ENCODE peak calls at places on chromosome 4, in four cellular contexts. K, C, Z and P are unnamed samples.

GRCh38 chr4:187235456-187236170 is 512.0 kb upstream of the FAT1 start:
- DNase-seq in C (no peak), K (no peak), Z (no peak), P (no peak)

GRCh38 chr4:108030332-108030731 is 40.6 kb downstream of the HADH start:
- DNase-seq in Z (peak), K (peak), C (peak), P (no peak)

GRCh38 chr4:90137545-90137944 is 10.4 kb downstream of the CCSER1 start:
- DNase-seq in K (no peak), C (no peak), Z (peak), P (no peak)

GRCh38 chr4:150982557-150983233 is 32.4 kb downstream of the LRBA start:
- DNase-seq in Z (no peak), C (no peak), K (no peak), P (no peak)

GRCh38 chr4:76250962-76251361 is 559 bp upstream of the FAM47E start:
- DNase-seq in K (no peak), Z (no peak), C (no peak), P (no peak)

GRCh38 chr4:14115106-14115505 is 487.6 kb upstream of the BOD1L1 start:
- DNase-seq in Z (no peak), C (peak), K (no peak), P (no peak)

GRCh38 chr4:127586922-127587571 is 45.7 kb upstream of the INTU start:
- DNase-seq in K (peak), Z (peak), C (peak), P (no peak)

GRCh38 chr4:159685406-159686092 is 582.7 kb downstream of the RAPGEF2 start:
- DNase-seq in K (no peak), Z (no peak), C (no peak), P (no peak)

GRCh38 chr4:108155373-108155772 is 13.4 kb downstream of the LEF1 start:
- DNase-seq in K (no peak), C (peak), Z (no peak), P (no peak)

GRCh38 chr4:181611033-181611711 is 632.0 kb upstream of the TENM3 start:
- DNase-seq in Z (no peak), K (no peak), C (no peak), P (no peak)

DNA sequence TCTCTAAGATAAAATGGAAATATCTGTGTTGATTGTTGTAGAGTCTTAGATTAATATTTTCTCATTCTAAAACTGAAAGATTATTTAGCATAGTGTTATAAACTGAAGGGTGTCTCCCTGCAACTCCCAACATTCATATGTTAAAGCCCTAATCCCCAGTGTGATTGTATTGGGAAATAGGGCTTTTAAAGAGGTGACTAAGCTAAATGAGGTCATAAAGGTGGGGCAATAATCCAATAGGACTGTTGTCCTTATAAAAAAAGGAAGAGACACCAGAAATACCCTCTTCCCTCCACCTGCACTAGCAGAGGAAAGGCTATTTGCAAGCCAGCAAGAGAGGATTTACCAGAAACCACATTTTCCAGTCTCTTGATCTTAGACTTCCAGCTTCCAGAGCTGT is 1626.4 kb downstream of the C4orf33 start:
- DNase-seq in K (no peak), C (no peak), Z (no peak), P (no peak)
- TF ChIP-seq TCF7 in K (no peak), C (no peak), Z (no peak), P (no peak)

GRCh38 chr4:5757954-5758353 is 47.0 kb downstream of the EVC start:
- DNase-seq in Z (no peak), C (no peak), K (no peak), P (no peak)

GRCh38 chr4:5759236-5760075 is 48.5 kb downstream of the EVC start:
- DNase-seq in C (no peak), K (no peak), Z (no peak), P (no peak)

GRCh38 chr4:5757536-5757935 is 46.5 kb downstream of the EVC start:
- DNase-seq in C (no peak), K (no peak), Z (no peak), P (no peak)

GRCh38 chr4:5760246-5760645 is 49.2 kb downstream of the EVC start:
- DNase-seq in K (no peak), C (no peak), Z (no peak), P (no peak)

GRCh38 chr4:5758741-5759140 is 47.7 kb downstream of the EVC start:
- DNase-seq in C (no peak), Z (no peak), K (no peak), P (peak)
- TF ChIP-seq TCF7 in C (no peak), Z (no peak), K (no peak), P (no peak)

GRCh38 chr4:165532976-165533375 is 154.2 kb downstream of the CPE start:
- DNase-seq in C (no peak), K (no peak), Z (no peak), P (no peak)
- TF ChIP-seq TCF7 in C (no peak), K (no peak), Z (no peak), P (no peak)

GRCh38 chr4:41452484-41453225 is 85.3 kb upstream of the LIMCH1 start:
- DNase-seq in C (no peak), K (no peak), Z (no peak), P (no peak)

GRCh38 chr4:41446391-41446790 is 91.6 kb upstream of the LIMCH1 start:
- DNase-seq in Z (no peak), K (no peak), C (no peak), P (no peak)

GRCh38 chr4:41443340-41444079 is 94.4 kb upstream of the LIMCH1 start:
- DNase-seq in Z (no peak), K (no peak), C (no peak), P (no peak)

GRCh38 chr4:41454393-41454792 is 83.6 kb upstream of the LIMCH1 start:
- DNase-seq in Z (no peak), C (no peak), K (no peak), P (no peak)

GRCh38 chr4:41448935-41449334 is 89.0 kb upstream of the LIMCH1 start:
- DNase-seq in Z (peak), K (no peak), C (no peak), P (no peak)
- TF ChIP-seq TCF7 in Z (no peak), K (no peak), C (no peak), P (no peak)

GRCh38 chr4:83269256-83269655 is 15.3 kb downstream of the COQ2 start:
- DNase-seq in C (no peak), Z (no peak), K (no peak), P (no peak)
- TF ChIP-seq TCF7 in C (no peak), Z (no peak), K (no peak), P (no peak)

DNA sequence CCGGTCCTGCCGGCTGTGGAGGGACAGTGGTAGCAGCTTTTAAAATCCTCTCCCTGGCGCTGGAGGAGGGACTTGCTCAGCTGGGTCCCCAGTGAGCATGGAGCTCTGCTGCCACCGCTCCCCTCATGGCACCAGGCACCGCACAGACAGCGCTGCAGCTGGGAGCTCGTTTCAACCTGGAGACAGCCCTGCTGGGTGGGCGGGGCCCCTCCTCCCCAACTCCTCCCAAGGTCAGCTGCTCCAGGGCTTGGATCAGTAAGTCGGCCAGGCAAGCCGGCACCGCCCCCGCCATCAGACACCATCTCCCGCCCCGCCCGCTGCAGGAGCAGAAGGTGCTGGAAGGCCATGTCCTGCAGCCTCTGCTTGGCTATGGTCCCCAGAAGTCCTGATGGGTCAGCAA is 16.4 kb downstream of the ZFYVE28 start:
- DNase-seq in Z (peak), K (peak), C (peak), P (no peak)
- TF ChIP-seq TCF7 in Z (no peak), K (no peak), C (no peak), P (no peak)

GRCh38 chr4:157287445-157287844 is 66.9 kb downstream of the GRIA2 start:
- DNase-seq in K (no peak), C (no peak), Z (no peak), P (no peak)

GRCh38 chr4:157294575-157294974 is 74.0 kb downstream of the GRIA2 start:
- DNase-seq in Z (no peak), K (no peak), C (no peak), P (no peak)

GRCh38 chr4:157290622-157291021 is 70.1 kb downstream of the GRIA2 start:
- DNase-seq in C (no peak), K (no peak), Z (no peak), P (no peak)

GRCh38 chr4:157291071-157291470 is 70.5 kb downstream of the GRIA2 start:
- DNase-seq in K (no peak), Z (no peak), C (no peak), P (no peak)
- TF ChIP-seq TCF7 in K (no peak), Z (no peak), C (no peak), P (no peak)

GRCh38 chr4:7462509-7462971 is 27.8 kb upstream of the PSAPL1 start:
- DNase-seq in C (no peak), Z (peak), K (no peak), P (no peak)
- TF ChIP-seq TCF7 in C (no peak), Z (no peak), K (no peak), P (no peak)

DNA sequence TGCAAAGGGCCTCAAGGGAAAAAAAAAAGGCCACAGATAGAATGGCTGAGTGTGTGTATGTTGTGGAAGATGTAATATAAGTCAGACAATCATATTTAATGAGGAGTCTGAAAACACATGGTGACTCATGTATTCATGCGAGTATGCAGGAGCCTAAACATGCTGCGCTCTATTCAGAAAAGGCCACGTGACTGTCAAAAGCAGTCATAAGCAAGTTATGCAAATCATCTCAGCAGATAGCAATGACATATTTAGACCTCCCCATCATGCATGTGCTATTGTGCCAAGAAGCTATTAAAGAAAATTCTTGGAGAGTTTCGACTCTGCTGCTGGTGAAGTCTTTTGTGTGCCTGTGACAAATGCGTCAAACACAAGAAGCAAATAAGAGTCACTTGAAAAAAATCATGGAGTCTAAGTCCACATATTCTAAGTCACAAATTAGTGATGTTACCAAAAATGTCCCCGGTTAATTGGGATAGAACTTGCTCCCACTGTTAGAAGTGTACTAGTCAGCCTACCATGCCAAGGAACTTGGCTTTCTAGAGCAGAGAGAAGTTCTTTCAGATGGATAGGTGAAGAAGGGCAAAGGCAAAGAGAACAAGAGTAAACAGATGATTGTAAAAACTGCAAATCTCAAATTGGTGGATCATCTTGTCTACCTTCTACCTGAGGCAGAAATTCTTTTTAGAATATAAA is 5.0 kb downstream of the LNX1 start:
- DNase-seq in K (no peak), Z (no peak), C (no peak), P (no peak)
- TF ChIP-seq TCF7 in K (no peak), Z (no peak), C (no peak), P (no peak)